ENCODE peak calls at places on chromosomes 5 and 9, in six cellular contexts. T is fibroblast of pulmonary artery, Z is GM20000, M is A172, K is COR-L47, U is HCT116. Y is an unnamed sample.

GRCh38 chr9:123941535-123942070 is 11.7 kb upstream of the DENND1A start:
- DNase-seq in T (no peak), Z (no peak), U (no peak), M (no peak), K (no peak), Y (no peak)

GRCh38 chr5:11261226-11261625 is 500.2 kb upstream of the DAP start:
- DNase-seq in Z (no peak), K (no peak), M (no peak), U (no peak), T (no peak), Y (no peak)

GRCh38 chr9:84512493-84512892 is 157.0 kb upstream of the NTRK2 start:
- DNase-seq in U (no peak), T (no peak), M (no peak), Z (no peak), K (no peak), Y (no peak)

GRCh38 chr5:17123010-17123409 is 94.4 kb upstream of the BASP1 start:
- DNase-seq in U (no peak), T (peak), Z (no peak), K (no peak), M (no peak), Y (no peak)

GRCh38 chr5:42349163-42349562 is 74.1 kb upstream of the GHR start:
- DNase-seq in U (no peak), T (no peak), Z (no peak), M (no peak), K (no peak), Y (no peak)

GRCh38 chr5:43603535-43604363 is 769 bp downstream of the NNT start:
- DNase-seq in M (no peak), Z (peak), K (peak), T (peak), U (no peak), Y (peak)

GRCh38 chr9:110033869-110034268 is 174.1 kb downstream of the C9orf152 start:
- DNase-seq in M (peak), T (peak), K (no peak), U (no peak), Z (no peak), Y (no peak)

GRCh38 chr9:134852906-134853654 is 27.5 kb upstream of the FCN2 start:
- DNase-seq in M (no peak), K (no peak), U (no peak), Z (no peak), T (no peak), Y (no peak)

GRCh38 chr5:176888016-176888864 is 10.9 kb downstream of the HK3 start:
- DNase-seq in U (no peak), T (no peak), Z (peak), M (no peak), K (no peak), Y (no peak)

GRCh38 chr5:108884736-108885135 is 137.0 kb downstream of the FER start:
- DNase-seq in M (peak), U (no peak), T (peak), K (no peak), Z (no peak), Y (no peak)

GRCh38 chr9:119078015-119078414 is 291.2 kb downstream of the BRINP1 start:
- DNase-seq in U (no peak), M (no peak), Z (no peak), K (peak), T (no peak), Y (no peak)

GRCh38 chr9:135299651-135300345 is 179.8 kb upstream of the PPP1R26 start:
- DNase-seq in T (no peak), Z (no peak), M (no peak), U (no peak), K (no peak), Y (no peak)

GRCh38 chr5:5483350-5483749 is 60.9 kb downstream of the ICE1 start:
- DNase-seq in Z (no peak), M (no peak), K (no peak), T (no peak), U (no peak), Y (no peak)

GRCh38 chr5:367358-368130 is 46.0 kb downstream of the AHRR start:
- DNase-seq in T (no peak), U (no peak), K (no peak), M (no peak), Z (no peak), Y (no peak)